ENCODE peak calls at places on chromosomes 7 and 10, in six cellular contexts. K is Right ventricle myocardium superior, J is psoas muscle, F is NCI-H1694, C is fibroblast of lung, U is GF-D8. L is an unnamed sample.

GRCh38 chr10:125020386-125020785 is 78.5 kb downstream of the ZRANB1 start:
- DNase-seq in K (peak; percentile 39), C (no peak), U (no peak), J (no peak), F (no peak), L (no peak)

GRCh38 chr10:125626671-125627070 is 56.3 kb downstream of the TEX36 start:
- DNase-seq in C (no peak), K (no peak), J (no peak), F (no peak), U (no peak), L (no peak)

GRCh38 chr7:47383064-47383463 is 198.8 kb downstream of the TNS3 start:
- DNase-seq in F (no peak), C (peak; percentile 88), K (no peak), U (no peak), J (no peak), L (no peak)

GRCh38 chr10:6528198-6528950 is 51.7 kb downstream of the PRKCQ start:
- DNase-seq in J (no peak), K (no peak), C (no peak), F (no peak), U (no peak), L (no peak)

GRCh38 chr10:92832998-92833642 is 15.2 kb upstream of the EXOC6 start:
- DNase-seq in K (no peak), J (no peak), C (no peak), F (no peak), U (no peak), L (no peak)

GRCh38 chr7:154794147-154794780 is 208.7 kb downstream of the PAXIP1 start:
- DNase-seq in U (no peak), K (no peak), J (no peak), F (no peak), C (no peak), L (no peak)

GRCh38 chr7:130021105-130021834 is 29.9 kb downstream of the ZC3HC1 start:
- DNase-seq in F (no peak), U (no peak), K (peak; percentile 52), C (no peak), J (peak; percentile 71), L (no peak)

GRCh38 chr10:80444124-80444523 is 10.0 kb upstream of the TSPAN14 start:
- DNase-seq in F (no peak), J (no peak), C (no peak), K (no peak), U (no peak), L (no peak)

GRCh38 chr10:51079331-51079730 is 5.0 kb downstream of the PRKG1 start:
- DNase-seq in C (no peak), K (no peak), U (no peak), J (no peak), F (no peak), L (no peak)

GRCh38 chr7:142813262-142813661 is 41.6 kb upstream of the EPHB6 start:
- DNase-seq in F (no peak), U (no peak), C (peak; percentile 86), K (no peak), J (no peak), L (no peak)

GRCh38 chr7:107746006-107746405 is 2.1 kb downstream of the CBLL1 start:
- DNase-seq in K (no peak), C (no peak), U (no peak), F (no peak), J (no peak), L (no peak)

GRCh38 chr10:116742367-116743265 is at the start of gene HSPA12A:
- DNase-seq in K (peak; percentile 87), F (no peak), U (no peak), J (peak; percentile 83), C (peak; percentile 89), L (peak; percentile 50)

L was measured in HCT116.